ENCODE peak calls at places on chromosomes 12 and 14, in six cellular contexts. O is AG09309, G is globus pallidus, T is HEK293T, Y is HTR-8/SVneo, M is AG04450. U is an unnamed sample.

GRCh38 chr12:53145383-53145782 is 35.1 kb upstream of the ZNF740 start:
- DNase-seq in O (peak), G (no peak), T (no peak), Y (no peak), M (no peak), U (no peak)

GRCh38 chr12:114414031-114414865 is 8.3 kb upstream of the TBX5 start:
- DNase-seq in O (no peak), G (no peak), T (no peak), Y (no peak), M (no peak), U (no peak)

GRCh38 chr12:68893741-68894140 is 39.2 kb downstream of the CPM start:
- DNase-seq in O (no peak), G (no peak), T (no peak), Y (no peak), M (no peak), U (no peak)

GRCh38 chr12:11822071-11822818 is 172.8 kb downstream of the ETV6 start:
- DNase-seq in O (no peak), G (no peak), T (no peak), Y (no peak), M (peak), U (no peak)

GRCh38 chr12:104467346-104467837 is 10.6 kb downstream of the CHST11 start:
- DNase-seq in O (no peak), G (no peak), T (no peak), Y (no peak), M (no peak), U (no peak)

GRCh38 chr14:77141592-77142288 is at the start of gene ZDHHC22:
- DNase-seq in O (no peak), G (peak), T (peak), Y (peak), M (no peak), U (no peak)

GRCh38 chr12:98424726-98425401 is 90.5 kb upstream of the TMPO start:
- DNase-seq in O (peak), G (peak), T (peak), Y (peak), M (peak), U (peak)

GRCh38 chr14:58637040-58637390 is 747 bp upstream of the DACT1 start:
- DNase-seq in O (peak), G (peak), T (no peak), Y (peak), M (peak), U (no peak)

GRCh38 chr12:100926669-100927248 is 132.2 kb downstream of the ANO4 start:
- DNase-seq in O (no peak), G (no peak), T (peak), Y (no peak), M (no peak), U (peak)

GRCh38 chr12:14884458-14884878 is 1.2 kb downstream of the MGP start:
- DNase-seq in O (peak), G (peak), T (no peak), Y (peak), M (peak), U (peak)

GRCh38 chr14:73295198-73295796 is 58.0 kb downstream of the PAPLN start:
- DNase-seq in O (no peak), G (peak), T (peak), Y (peak), M (no peak), U (peak)

GRCh38 chr14:85387181-85387580 is 142.8 kb upstream of the FLRT2 start:
- DNase-seq in O (no peak), G (no peak), T (no peak), Y (no peak), M (no peak), U (no peak)

GRCh38 chr12:108875682-108876361 is 4.1 kb upstream of the DAO start:
- DNase-seq in O (no peak), G (no peak), T (no peak), Y (no peak), M (no peak), U (no peak)

GRCh38 chr14:89899917-89900680 is 54.4 kb downstream of the EFCAB11 start:
- DNase-seq in O (no peak), G (no peak), T (peak), Y (peak), M (no peak), U (no peak)

U was measured in PC-9.